ENCODE peak calls at places on chromosomes 13 and 19, in seven cellular contexts. A is IMR-90, V is H1, S is mesendoderm, W is trophoblast cell, K is neuronal stem cell, N is mesenchymal stem cell. G is an unnamed sample.

GRCh38 chr19:21568816-21569496 is 63.6 kb downstream of the ZNF429 start:
- DNase-seq in A (peak), V (no peak), S (no peak), W (peak), K (no peak), N (no peak), G (no peak)

GRCh38 chr19:42313096-42313839 is at the start of gene TMEM145:
- DNase-seq in W (no peak), N (peak), V (no peak), S (peak), K (peak), A (peak), G (peak)

GRCh38 chr13:106752584-106753202 is 184.8 kb upstream of the ARGLU1 start:
- DNase-seq in N (peak), S (no peak), V (no peak), W (no peak), K (peak), A (no peak), G (no peak)

GRCh38 chr19:35757231-35757748 is 461 bp upstream of the HSPB6 start:
- DNase-seq in K (no peak), N (peak), A (peak), S (peak), W (peak), V (no peak), G (no peak)

GRCh38 chr19:50191270-50191669 is 12.2 kb upstream of the MYH14 start:
- DNase-seq in A (no peak), N (no peak), V (no peak), S (no peak), W (no peak), K (no peak), G (no peak)

GRCh38 chr13:43874512-43875092 is 4.9 kb downstream of the CCDC122 start:
- DNase-seq in A (peak), W (no peak), S (peak), V (no peak), K (no peak), N (peak), G (no peak)

GRCh38 chr19:43229315-43229714 is 23.9 kb upstream of the PSG4 start:
- DNase-seq in W (no peak), A (peak), K (no peak), N (no peak), S (peak), V (no peak), G (no peak)

GRCh38 chr13:43787518-43787891 is 733 bp upstream of the ENOX1 start:
- DNase-seq in K (no peak), V (no peak), S (peak), W (no peak), N (peak), A (no peak), G (no peak)

GRCh38 chr19:53704011-53704410 is 72.2 kb downstream of the DPRX start:
- DNase-seq in N (no peak), A (no peak), S (no peak), V (no peak), K (no peak), W (no peak), G (no peak)

GRCh38 chr13:98598043-98598442 is 21.1 kb upstream of the STK24 start:
- DNase-seq in W (no peak), V (no peak), K (no peak), N (no peak), S (peak), A (no peak), G (peak)

GRCh38 chr13:94674609-94675348 is 37.6 kb downstream of the SOX21 start:
- DNase-seq in K (peak), V (no peak), S (peak), W (peak), A (peak), N (peak), G (peak)

GRCh38 chr13:34412817-34413365 is 529.2 kb upstream of the NBEA start:
- DNase-seq in A (no peak), V (no peak), N (peak), W (peak), S (no peak), K (no peak), G (no peak)

GRCh38 chr19:46932346-46932745 is 71.5 kb downstream of the ARHGAP35 start:
- DNase-seq in N (peak), K (no peak), A (peak), V (no peak), S (no peak), W (no peak), G (no peak)

GRCh38 chr19:47790398-47790814 is 11.9 kb downstream of the SELENOW start:
- DNase-seq in A (peak), N (peak), V (peak), K (peak), W (peak), S (peak), G (peak)

GRCh38 chr19:54317965-54318240 is 4.9 kb upstream of the LILRA5 start:
- DNase-seq in V (no peak), K (no peak), W (no peak), S (no peak), A (no peak), N (no peak), G (no peak)

GRCh38 chr13:94550030-94550738 is 45.8 kb downstream of the TGDS start:
- DNase-seq in A (peak), S (no peak), V (no peak), W (peak), N (no peak), K (no peak), G (no peak)

GRCh38 chr13:112719556-112719955 is 29.7 kb downstream of the ATP11A start:
- DNase-seq in W (peak), A (no peak), S (no peak), N (no peak), V (no peak), K (no peak), G (no peak)

GRCh38 chr13:104592127-104592526 is 1525.9 kb upstream of the SLC10A2 start:
- DNase-seq in N (peak), V (no peak), K (no peak), W (no peak), S (no peak), A (peak), G (no peak)

GRCh38 chr19:6232567-6232966 is 47.2 kb downstream of the MLLT1 start:
- DNase-seq in V (no peak), W (no peak), K (no peak), N (peak), A (peak), S (no peak), G (no peak)

GRCh38 chr19:46076951-46077814 is 36.4 kb upstream of the IGFL4 start:
- DNase-seq in W (peak), V (peak), K (peak), S (peak), N (peak), A (peak), G (peak)

GRCh38 chr19:14146789-14147216 is 10.4 kb upstream of the ASF1B start:
- DNase-seq in S (no peak), A (peak), V (no peak), K (no peak), N (peak), W (peak), G (no peak)

GRCh38 chr13:22143671-22144070 is 472.8 kb downstream of the FGF9 start:
- DNase-seq in V (no peak), K (no peak), N (no peak), W (no peak), A (no peak), S (no peak), G (no peak)

GRCh38 chr19:35355851-35356460 is 2.3 kb upstream of the FFAR3 start:
- DNase-seq in N (peak), K (no peak), W (no peak), V (no peak), S (no peak), A (no peak), G (no peak)

GRCh38 chr19:45876161-45876410 is 9.9 kb downstream of the IRF2BP1 start:
- DNase-seq in A (no peak), V (no peak), N (no peak), S (no peak), K (no peak), W (no peak), G (no peak)

GRCh38 chr13:112619730-112620639 is 32.0 kb upstream of the TUBGCP3 start:
- DNase-seq in A (no peak), K (peak), S (peak), V (no peak), W (no peak), N (peak), G (peak)

GRCh38 chr13:41025518-41025917 is 6.4 kb upstream of the ELF1 start:
- DNase-seq in A (no peak), K (no peak), V (no peak), W (no peak), S (no peak), N (no peak), G (no peak)

GRCh38 chr13:30759748-30760147 is 24.4 kb downstream of the ALOX5AP start:
- DNase-seq in A (peak), N (no peak), S (no peak), V (no peak), W (no peak), K (no peak), G (no peak)

GRCh38 chr13:46374710-46375109 is 12.3 kb downstream of the RUBCNL start:
- DNase-seq in A (no peak), S (no peak), N (no peak), V (no peak), K (no peak), W (no peak), G (no peak)

GRCh38 chr19:5926641-5927438 is 12.8 kb downstream of the CAPS start:
- DNase-seq in A (no peak), W (peak), S (peak), V (no peak), K (no peak), N (peak), G (no peak)

GRCh38 chr19:13920940-13921744 is 15.1 kb downstream of the CC2D1A start:
- DNase-seq in A (peak), W (peak), N (peak), K (no peak), S (peak), V (no peak), G (peak)

GRCh38 chr13:103694471-103694870 is 628.3 kb upstream of the SLC10A2 start:
- DNase-seq in S (no peak), N (no peak), V (no peak), K (no peak), W (no peak), A (no peak), G (no peak)

GRCh38 chr13:49603318-49603717 is 18.0 kb upstream of the RCBTB1 start:
- DNase-seq in N (no peak), S (no peak), V (no peak), A (no peak), W (no peak), K (no peak), G (no peak)

GRCh38 chr13:27808866-27809546 is 16.7 kb downstream of the GSX1 start:
- DNase-seq in N (no peak), A (no peak), W (no peak), S (no peak), K (no peak), V (no peak), G (no peak)

GRCh38 chr19:38266981-38267597 is 2.7 kb downstream of the SPINT2 start:
- DNase-seq in N (peak), V (no peak), K (no peak), W (no peak), A (peak), S (peak), G (no peak)

GRCh38 chr19:8148410-8149231 is 771 bp downstream of the FBN3 start:
- DNase-seq in W (no peak), K (peak), N (no peak), A (no peak), S (peak), V (peak), G (peak)

GRCh38 chr13:77509221-77509620 is 26.3 kb upstream of the SCEL start:
- DNase-seq in K (no peak), V (no peak), A (peak), W (no peak), S (no peak), N (peak), G (no peak)

GRCh38 chr19:32018014-32018413 is 327.4 kb upstream of the ZNF507 start:
- DNase-seq in S (no peak), A (no peak), K (no peak), N (peak), W (no peak), V (no peak), G (no peak)

GRCh38 chr19:17394891-17395415 is 957 bp upstream of the CCDC194 start:
- DNase-seq in K (no peak), V (peak), S (peak), W (peak), A (peak), N (peak), G (peak)

GRCh38 chr13:100650321-100650720 is 24.3 kb downstream of the TMTC4 start:
- DNase-seq in K (no peak), N (no peak), V (no peak), S (no peak), W (no peak), A (no peak), G (no peak)

GRCh38 chr13:24340608-24340955 is 31.2 kb downstream of the C1QTNF9 start:
- DNase-seq in S (no peak), K (no peak), W (no peak), N (no peak), V (no peak), A (no peak), G (no peak)
- H3K18ac ChIP-seq in S (no peak), K (no peak), W (no peak), N (no peak), V (no peak), A (no peak), G (no peak)

DNA sequence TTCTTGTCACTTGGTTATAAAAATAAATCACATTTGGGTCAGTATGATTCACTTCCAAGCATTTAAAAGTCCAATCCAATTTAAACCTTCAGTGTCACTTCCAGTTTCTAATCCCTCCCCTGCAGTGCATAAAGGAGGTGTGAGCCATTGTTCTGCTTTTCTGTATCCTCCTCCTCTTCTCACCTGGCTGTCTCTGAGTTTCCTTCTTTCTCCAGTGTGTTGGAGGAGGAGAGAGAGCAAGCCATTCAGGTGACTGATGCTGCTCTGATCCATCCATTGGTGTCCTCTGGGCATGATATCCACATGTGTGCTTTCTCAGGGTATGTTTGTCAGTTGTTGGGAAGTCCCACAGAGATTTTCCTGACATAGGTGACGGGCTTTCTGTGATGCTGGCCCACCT is 1.2 kb downstream of the NUDT15 start:
- DNase-seq in A (no peak), W (no peak), V (no peak), K (no peak), S (peak), N (peak), G (no peak)
- H3K27ac ChIP-seq in A (no peak), W (no peak), V (no peak), K (no peak), S (peak), N (no peak), G (no peak)

GRCh38 chr19:30107351-30107750 is 165.3 kb downstream of the URI1 start:
- DNase-seq in V (no peak), K (no peak), A (no peak), S (no peak), N (no peak), W (no peak), G (no peak)
- H3K18ac ChIP-seq in V (no peak), K (no peak), A (no peak), S (no peak), N (no peak), W (no peak), G (no peak)

GRCh38 chr19:3152431-3152780 is 16.6 kb downstream of the GNA15 start:
- DNase-seq in K (no peak), W (no peak), A (no peak), N (no peak), V (no peak), S (no peak), G (no peak)
- H3K27ac ChIP-seq in K (no peak), W (no peak), A (no peak), N (no peak), V (no peak), S (no peak), G (no peak)

DNA sequence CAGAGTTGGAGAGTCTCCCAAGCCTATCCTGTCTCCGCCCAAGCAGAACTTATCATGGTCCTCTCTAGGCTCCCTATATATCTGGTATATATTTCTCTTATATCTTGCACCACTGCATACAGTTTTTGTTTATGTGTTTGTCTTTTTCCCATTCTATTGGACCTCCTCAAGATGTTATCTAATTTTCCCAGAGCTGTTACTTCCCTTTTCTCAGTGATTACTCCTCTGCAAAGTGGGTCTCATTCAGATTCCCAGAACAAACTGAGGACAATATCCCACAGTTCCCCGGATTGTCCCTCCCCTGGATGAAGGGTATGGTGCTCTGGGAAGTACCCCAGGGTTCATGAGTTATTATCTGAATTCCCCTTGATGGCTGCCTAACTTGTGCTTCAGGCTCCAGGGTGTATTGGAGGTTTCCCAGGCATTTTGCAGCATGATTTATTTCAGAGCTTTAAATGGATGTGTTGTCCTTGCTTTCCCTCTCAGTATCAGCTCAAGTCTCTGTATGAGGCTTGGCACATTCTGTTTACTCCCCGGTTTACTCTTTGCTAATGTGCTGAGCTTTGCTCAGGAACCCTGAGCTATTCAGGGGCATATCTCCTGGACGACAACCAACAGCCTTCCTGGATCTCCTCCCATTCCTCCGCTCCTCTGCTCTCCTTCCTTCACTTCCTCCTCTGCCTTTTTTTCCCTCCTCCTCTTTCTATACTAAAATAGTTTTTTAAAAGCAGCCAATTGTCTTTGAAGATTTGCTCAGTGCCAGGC is 329.3 kb downstream of the SPRY2 start:
- DNase-seq in W (no peak), K (no peak), A (no peak), N (no peak), V (no peak), S (no peak), G (no peak)
- H3K18ac ChIP-seq in W (no peak), K (no peak), A (no peak), N (peak), V (no peak), S (no peak), G (no peak)

DNA sequence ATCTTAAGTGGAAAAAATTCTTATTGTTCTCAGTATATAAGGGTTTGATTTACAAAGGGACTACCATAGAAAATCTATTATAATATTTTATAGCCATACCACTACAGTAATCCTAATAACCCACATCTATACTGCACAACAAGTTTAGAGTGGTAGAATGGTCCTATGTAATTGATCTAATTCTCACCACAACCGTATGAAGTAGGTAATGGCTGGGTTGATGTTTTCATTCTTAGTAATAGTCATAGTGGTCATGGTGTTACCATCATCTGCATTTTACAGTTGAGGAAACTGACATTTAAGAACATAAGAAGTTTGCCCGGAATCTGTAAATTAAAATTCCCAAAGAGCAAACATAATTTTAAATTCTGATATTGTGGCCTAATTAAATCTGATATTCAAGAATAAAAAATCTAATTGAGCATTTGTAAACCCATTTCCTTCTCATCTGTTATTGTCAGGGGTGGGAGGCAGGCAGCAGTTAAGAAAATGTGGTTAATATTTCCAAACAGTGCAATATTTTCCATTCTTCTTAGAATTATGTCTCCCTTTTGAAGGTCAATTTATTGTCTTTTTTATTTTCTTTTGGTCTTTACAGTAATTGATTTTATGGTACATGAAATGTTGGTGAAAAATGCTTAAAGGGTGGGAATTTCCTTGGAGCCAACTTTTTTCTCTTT is 65.6 kb downstream of the DHRS12 start:
- DNase-seq in N (no peak), K (no peak), W (no peak), S (no peak), A (no peak), V (no peak), G (no peak)
- H3K27ac ChIP-seq in N (no peak), K (no peak), W (no peak), S (no peak), A (no peak), V (no peak), G (no peak)

GRCh38 chr19:12794936-12795335 is 3.6 kb downstream of the JUNB start:
- DNase-seq in N (peak), S (no peak), V (no peak), K (no peak), W (no peak), A (peak), G (no peak)

GRCh38 chr19:12796146-12797071 is 5.1 kb downstream of the JUNB start:
- DNase-seq in A (peak), V (no peak), S (peak), W (peak), N (peak), K (peak), G (peak)

GRCh38 chr19:12794196-12794921 is 3.1 kb downstream of the JUNB start:
- DNase-seq in S (no peak), N (peak), V (no peak), W (no peak), A (peak), K (no peak), G (no peak)

GRCh38 chr19:12799723-12800343 is 1.8 kb downstream of the PRDX2 start:
- DNase-seq in S (no peak), V (no peak), N (no peak), K (no peak), A (no peak), W (no peak), G (no peak)

DNA sequence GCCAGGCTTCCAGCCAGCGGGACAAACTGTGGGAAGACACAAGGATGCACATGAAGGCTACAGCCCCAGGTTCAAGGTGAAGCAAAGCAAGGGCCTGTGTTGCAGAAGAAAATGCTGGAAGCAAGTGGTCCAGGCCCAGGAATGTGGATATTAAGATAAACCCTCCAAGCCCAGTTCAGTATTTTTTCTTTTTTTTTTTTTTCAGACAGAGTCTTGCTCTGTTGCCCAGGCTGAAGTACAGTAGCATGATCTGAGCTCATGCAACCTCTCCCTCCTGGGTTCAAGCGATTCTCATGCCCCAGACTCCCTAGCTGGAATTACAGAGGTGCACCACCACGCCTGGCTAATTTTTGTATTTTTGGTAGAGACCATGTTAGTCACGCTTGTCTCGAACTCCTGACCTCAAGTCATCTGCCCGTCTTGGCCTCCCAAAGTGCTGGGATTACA is 4.4 kb downstream of the PRDX2 start:
- DNase-seq in S (no peak), N (peak), W (no peak), V (no peak), K (no peak), A (no peak), G (no peak)
- H3K18ac ChIP-seq in S (no peak), N (no peak), W (no peak), V (no peak), K (no peak), A (no peak), G (no peak)

G was measured in H9.